ENCODE peak calls at places on chromosomes 1 and 21, in five cellular contexts. E is psoas muscle; J is vagina; Q is activated CD8-positive, alpha-beta memory T cell treated with anti-CD3 and anti-CD28 coated beads, Interleukin-2, amount 50 U/mL, for 4 hours; K is endothelial cell. L is an unnamed sample.

GRCh38 chr1:185965870-185966269 is 231.7 kb downstream of the HMCN1 start:
- DNase-seq in E (no peak), J (no peak), Q (no peak), K (no peak), L (no peak)

GRCh38 chr1:98468111-98468717 is 193.3 kb upstream of the SNX7 start:
- DNase-seq in E (no peak), J (no peak), Q (no peak), K (peak), L (no peak)

GRCh38 chr21:34201001-34201400 is 127.6 kb downstream of the MRPS6 start:
- DNase-seq in E (no peak), J (no peak), Q (no peak), K (no peak), L (no peak)

GRCh38 chr1:165057956-165058355 is 298.6 kb downstream of the LMX1A start:
- DNase-seq in E (no peak), J (no peak), Q (no peak), K (no peak), L (no peak)

GRCh38 chr1:10674700-10675598 is 121.5 kb downstream of the CASZ1 start:
- DNase-seq in E (no peak), J (no peak), Q (no peak), K (no peak), L (no peak)

GRCh38 chr21:42030311-42030710 is 20.2 kb upstream of the ZBTB21 start:
- DNase-seq in E (no peak), J (no peak), Q (no peak), K (no peak), L (peak)

GRCh38 chr1:114702699-114703098 is 7.4 kb upstream of the AMPD1 start:
- DNase-seq in E (no peak), J (no peak), Q (no peak), K (no peak), L (no peak)

GRCh38 chr1:204255966-204256365 is 42.2 kb upstream of the GOLT1A start:
- DNase-seq in E (no peak), J (no peak), Q (no peak), K (no peak), L (no peak)

GRCh38 chr1:2449636-2450454 is 26.2 kb upstream of the PLCH2 start:
- DNase-seq in E (no peak), J (no peak), Q (no peak), K (no peak), L (no peak)

GRCh38 chr1:247647864-247648263 is 31.7 kb downstream of the OR13G1 start:
- DNase-seq in E (no peak), J (no peak), Q (no peak), K (no peak), L (no peak)

GRCh38 chr1:87866416-87866815 is 537.7 kb downstream of the LMO4 start:
- DNase-seq in E (no peak), J (no peak), Q (no peak), K (no peak), L (no peak)

GRCh38 chr21:28485301-28486022 is 507.2 kb downstream of the LTN1 start:
- DNase-seq in E (no peak), J (no peak), Q (no peak), K (no peak), L (no peak)

GRCh38 chr1:197521118-197521739 is 253.2 kb downstream of the CRB1 start:
- DNase-seq in E (no peak), J (no peak), Q (no peak), K (peak), L (peak)

L was measured in natural killer cell treated with Interleukin-12 subunit alpha and Interleukin-12 subunit beta and Interleukin-15 and Interleukin-18, amount 100 ng/mL, for 72 hours.